ENCODE peak calls at places on chromosomes 16 and 17, in eight cellular contexts. P, M, U, Z, W, B, D and A are unnamed samples.

GRCh38 chr17:15171433-15172047 is 93.6 kb downstream of the PMP22 start:
- DNase-seq in B (peak), Z (peak), W (peak), P (peak), M (peak), D (peak), U (peak), A (no peak)

GRCh38 chr17:29588561-29589411 is 662 bp downstream of the GIT1 start:
- DNase-seq in U (no peak), P (no peak), B (peak), D (no peak), W (no peak), Z (peak), M (peak), A (no peak)

GRCh38 chr17:7509937-7510336 is 25.8 kb downstream of the POLR2A start:
- DNase-seq in W (no peak), D (no peak), U (no peak), B (no peak), P (no peak), Z (no peak), M (no peak), A (no peak)

GRCh38 chr17:47692137-47692894 is 1.6 kb upstream of the TBKBP1 start:
- DNase-seq in P (no peak), M (no peak), D (peak), Z (no peak), B (no peak), W (no peak), U (no peak), A (no peak)

GRCh38 chr17:10105513-10106001 is 92.8 kb downstream of the GAS7 start:
- DNase-seq in D (no peak), B (peak), M (no peak), P (peak), U (peak), W (no peak), Z (no peak), A (no peak)

GRCh38 chr17:7651959-7652658 is 1.4 kb downstream of the ATP1B2 start:
- DNase-seq in D (no peak), M (no peak), B (no peak), Z (no peak), U (no peak), P (no peak), W (no peak), A (no peak)

GRCh38 chr16:23803591-23804123 is 32.1 kb upstream of the PRKCB start:
- DNase-seq in D (peak), M (peak), P (peak), B (peak), W (no peak), U (no peak), Z (peak), A (peak)

GRCh38 chr17:4901648-4902344 is 1.1 kb downstream of the CHRNE start:
- DNase-seq in D (no peak), U (no peak), W (peak), Z (peak), B (no peak), P (peak), M (no peak), A (no peak)

GRCh38 chr17:82881900-82882714 is 42.3 kb upstream of the ZNF750 start:
- DNase-seq in P (peak), W (peak), B (no peak), Z (peak), D (peak), U (no peak), M (no peak), A (no peak)

GRCh38 chr16:82059983-82060421 is 24.9 kb downstream of the HSD17B2 start:
- DNase-seq in M (no peak), D (no peak), Z (no peak), P (no peak), B (no peak), W (no peak), U (no peak), A (no peak)

GRCh38 chr16:23345237-23345636 is 43.1 kb downstream of the SCNN1B start:
- DNase-seq in B (no peak), M (no peak), Z (no peak), U (no peak), D (no peak), W (no peak), P (no peak), A (no peak)

DNA sequence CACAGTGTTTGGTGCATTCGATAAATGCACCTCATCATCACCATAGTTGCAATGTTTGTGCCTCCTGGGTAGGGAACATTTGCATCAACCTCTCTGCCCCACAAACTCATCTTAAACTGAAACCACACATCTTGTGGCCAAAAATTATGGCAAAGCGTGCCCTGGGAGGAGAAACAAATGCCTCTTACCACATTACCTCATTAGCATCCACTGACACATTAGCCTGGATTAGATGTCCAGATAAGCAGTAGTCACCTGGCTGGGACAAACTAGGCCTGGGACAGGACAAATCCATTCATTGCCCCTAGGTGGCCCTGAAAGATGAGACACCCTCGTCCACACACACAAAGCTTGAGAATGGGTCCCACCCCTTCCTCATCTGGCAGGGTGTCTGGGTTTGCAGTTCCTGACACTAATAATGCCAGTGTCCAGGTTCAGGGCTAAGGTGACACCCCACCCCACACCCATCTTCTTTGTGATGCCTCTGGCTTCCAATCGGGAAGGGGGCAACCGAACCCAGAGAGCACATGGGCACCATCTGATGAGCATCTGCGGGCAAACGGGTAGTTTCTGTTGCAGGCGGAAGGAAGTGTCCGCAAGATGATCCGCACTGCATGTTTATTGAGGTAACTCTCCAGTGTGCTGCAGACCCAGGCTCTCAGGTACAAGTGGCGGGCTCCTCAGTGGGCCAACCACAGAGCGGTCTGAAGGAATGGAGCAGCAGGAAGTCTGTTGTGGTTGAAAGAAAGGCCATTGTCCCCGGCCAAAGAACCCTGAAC is 8.6 kb downstream of the XYLT1 start:
- DNase-seq in D (peak), M (no peak), Z (no peak), P (no peak), B (no peak), U (no peak), W (no peak), A (no peak)
- TF ChIP-seq CTCF in D (peak), M (no peak), Z (no peak), P (no peak), B (no peak), U (no peak), W (no peak), A (no peak)

GRCh38 chr17:74085434-74085833 is 118.0 kb upstream of the RPL38 start:
- DNase-seq in P (no peak), U (no peak), W (no peak), B (no peak), Z (no peak), D (peak), M (no peak), A (no peak)

GRCh38 chr17:74086992-74087391 is 116.5 kb upstream of the RPL38 start:
- DNase-seq in P (no peak), B (no peak), M (no peak), W (no peak), U (no peak), D (peak), Z (no peak), A (no peak)

GRCh38 chr17:74094651-74095050 is 108.8 kb upstream of the RPL38 start:
- DNase-seq in D (no peak), B (no peak), U (no peak), W (no peak), Z (no peak), P (no peak), M (no peak), A (no peak)

GRCh38 chr17:74089869-74090464 is 113.5 kb upstream of the RPL38 start:
- DNase-seq in B (peak), D (peak), W (no peak), M (peak), Z (peak), U (no peak), P (no peak), A (no peak)
- TF ChIP-seq CTCF in B (peak), D (peak), W (no peak), M (peak), Z (peak), U (peak), P (peak), A (no peak)

DNA sequence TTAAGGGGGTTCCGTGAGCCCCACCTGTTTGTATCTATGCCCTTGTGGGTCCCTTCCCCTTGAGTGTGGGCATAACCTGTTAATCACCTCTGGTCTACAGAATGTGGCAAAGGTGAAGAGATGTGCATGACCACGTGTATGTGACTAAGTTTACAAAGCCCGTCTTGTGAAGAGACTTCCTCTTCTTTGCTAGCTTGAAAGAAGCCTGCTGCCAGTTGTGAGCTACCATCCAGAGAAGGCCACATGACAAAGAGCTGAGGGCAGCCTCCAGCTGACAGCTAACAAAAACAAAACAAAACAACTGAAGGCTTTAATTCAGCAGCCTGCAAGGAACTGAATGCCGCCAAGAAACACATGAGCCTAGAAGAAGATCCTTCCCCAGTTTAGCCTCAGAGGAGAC is 112.0 kb downstream of the AXIN2 start:
- DNase-seq in M (no peak), Z (no peak), B (no peak), P (no peak), W (no peak), D (no peak), U (no peak), A (no peak)
- TF ChIP-seq CTCF in M (no peak), Z (no peak), B (no peak), P (no peak), W (no peak), D (no peak), U (no peak), A (no peak)

GRCh38 chr16:56519459-56520250 is at the start of gene BBS2:
- DNase-seq in M (peak), U (peak), Z (peak), B (peak), D (peak), W (peak), P (peak), A (peak)
- TF ChIP-seq CTCF in M (no peak), U (no peak), Z (peak), B (no peak), D (no peak), W (no peak), P (no peak), A (no peak)